ENCODE peak calls at places on chromosomes 16 and 17, in five cellular contexts. H, X, Y, D and P are unnamed samples.
A peak's percentile ranks its signal among the peaks of the same experiment; 100 is the strongest.

GRCh38 chr17:20203761-20204263 is 194.7 kb downstream of the SPECC1 start:
- DNase-seq in H (no peak), X (no peak), Y (no peak), D (no peak), P (no peak)

GRCh38 chr16:88479795-88480760 is 27.0 kb downstream of the ZFPM1 start:
- DNase-seq in H (no peak), X (no peak), Y (no peak), D (no peak), P (no peak)

GRCh38 chr17:40113961-40114272 is 7.9 kb upstream of the MSL1 start:
- DNase-seq in H (no peak), X (no peak), Y (no peak), D (no peak), P (no peak)

GRCh38 chr17:64635647-64636305 is 26.3 kb downstream of the SMURF2 start:
- DNase-seq in H (no peak), X (no peak), Y (no peak), D (no peak), P (no peak)

GRCh38 chr17:32487460-32488176 is 825 bp downstream of the CDK5R1 start:
- DNase-seq in H (no peak), X (no peak), Y (peak; percentile 53), D (no peak), P (no peak)

GRCh38 chr16:66553223-66553622 is 847 bp downstream of the CKLF start:
- DNase-seq in H (no peak), X (no peak), Y (no peak), D (no peak), P (no peak)

GRCh38 chr17:38602453-38602852 is 3.3 kb downstream of the SRCIN1 start:
- DNase-seq in H (no peak), X (no peak), Y (no peak), D (no peak), P (no peak)

GRCh38 chr16:78199325-78200022 is 100.0 kb downstream of the WWOX start:
- DNase-seq in H (no peak), X (no peak), Y (no peak), D (no peak), P (no peak)

GRCh38 chr16:23155445-23156049 is 6.3 kb upstream of the USP31 start:
- DNase-seq in H (no peak), X (no peak), Y (no peak), D (no peak), P (no peak)

GRCh38 chr16:47581114-47581513 is 120.0 kb downstream of the PHKB start:
- DNase-seq in H (no peak), X (no peak), Y (no peak), D (no peak), P (no peak)

GRCh38 chr16:84548971-84549844 is 44.7 kb upstream of the MEAK7 start:
- DNase-seq in H (no peak), X (no peak), Y (no peak), D (no peak), P (no peak)

GRCh38 chr16:68743664-68744063 is 6.6 kb downstream of the CDH1 start:
- DNase-seq in H (no peak), X (no peak), Y (no peak), D (no peak), P (no peak)

GRCh38 chr17:31269597-31269996 is 27.4 kb downstream of the OMG start:
- DNase-seq in H (peak; percentile 66), X (no peak), Y (no peak), D (no peak), P (no peak)

GRCh38 chr17:5584971-5585794 is 874 bp upstream of the NLRP1 start:
- DNase-seq in H (no peak), X (no peak), Y (no peak), D (no peak), P (peak; percentile 70)

GRCh38 chr16:14569213-14569612 is 60.8 kb downstream of the PARN start:
- DNase-seq in H (no peak), X (no peak), Y (peak; percentile 51), D (no peak), P (no peak)

GRCh38 chr16:56691885-56692284 is 9.6 kb downstream of the MT1X start:
- DNase-seq in H (no peak), X (peak; percentile 71), Y (peak; percentile 73), D (no peak), P (no peak)

GRCh38 chr17:17167356-17167755 is 38.8 kb downstream of the PLD6 start:
- DNase-seq in H (no peak), X (no peak), Y (no peak), D (no peak), P (no peak)

GRCh38 chr17:31511176-31511540 is 119.7 kb downstream of the RAB11FIP4 start:
- DNase-seq in H (no peak), X (no peak), Y (peak; percentile 76), D (no peak), P (no peak)

GRCh38 chr16:30187971-30188561 is 4.7 kb downstream of the CORO1A start:
- DNase-seq in H (no peak), X (no peak), Y (peak; percentile 48), D (no peak), P (no peak)

GRCh38 chr16:7182510-7183109 is 150.0 kb upstream of the RBFOX1 start:
- DNase-seq in H (no peak), X (no peak), Y (no peak), D (peak; percentile 37), P (no peak)

GRCh38 chr17:83199500-83200201 is 120.2 kb downstream of the METRNL start:
- DNase-seq in H (peak; percentile 80), X (peak; percentile 62), Y (no peak), D (no peak), P (peak; percentile 91)

GRCh38 chr17:75394332-75394918 is 11.1 kb downstream of the GRB2 start:
- DNase-seq in H (no peak), X (no peak), Y (no peak), D (no peak), P (no peak)

GRCh38 chr16:13264749-13265552 is 363.6 kb downstream of the SHISA9 start:
- DNase-seq in H (no peak), X (no peak), Y (no peak), D (no peak), P (no peak)

GRCh38 chr16:13270602-13271001 is 369.2 kb downstream of the SHISA9 start:
- DNase-seq in H (no peak), X (no peak), Y (no peak), D (no peak), P (no peak)

GRCh38 chr16:13269359-13269758 is 368.0 kb downstream of the SHISA9 start:
- DNase-seq in H (no peak), X (no peak), Y (no peak), D (no peak), P (no peak)

DNA sequence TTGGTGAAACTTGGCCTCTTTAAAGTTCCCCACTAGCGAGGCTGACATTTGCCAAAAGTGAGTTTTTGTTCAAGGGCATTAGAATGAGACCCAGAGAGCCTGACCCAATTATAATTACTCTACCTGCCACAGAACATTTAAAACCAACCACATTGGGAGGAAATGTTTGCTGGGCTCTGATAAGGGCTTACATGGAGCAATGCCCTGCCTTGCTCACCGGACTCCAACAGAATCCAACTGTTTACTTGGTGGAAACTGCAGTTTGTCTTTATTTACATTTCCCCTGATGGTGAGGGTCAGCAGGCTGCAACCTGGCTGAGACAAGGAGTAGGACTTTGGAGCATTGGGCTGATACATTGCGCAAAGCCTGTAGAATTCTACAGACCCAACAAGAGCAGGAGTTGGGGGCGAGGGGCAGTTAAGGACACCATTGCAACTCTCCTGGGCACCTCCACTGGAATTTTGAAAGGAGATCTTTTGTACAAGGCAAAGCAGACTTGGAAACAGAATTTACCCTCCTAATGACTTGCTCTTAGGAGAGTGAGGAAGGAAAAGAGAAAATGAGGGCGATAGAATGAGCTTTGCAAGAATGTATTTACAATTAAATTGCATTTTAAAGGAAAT is 368.6 kb downstream of the SHISA9 start:
- DNase-seq in H (no peak), X (no peak), Y (no peak), D (no peak), P (no peak)
- TF ChIP-seq CTCF in H (no peak), X (no peak), Y (no peak), D (no peak), P (no peak)

DNA sequence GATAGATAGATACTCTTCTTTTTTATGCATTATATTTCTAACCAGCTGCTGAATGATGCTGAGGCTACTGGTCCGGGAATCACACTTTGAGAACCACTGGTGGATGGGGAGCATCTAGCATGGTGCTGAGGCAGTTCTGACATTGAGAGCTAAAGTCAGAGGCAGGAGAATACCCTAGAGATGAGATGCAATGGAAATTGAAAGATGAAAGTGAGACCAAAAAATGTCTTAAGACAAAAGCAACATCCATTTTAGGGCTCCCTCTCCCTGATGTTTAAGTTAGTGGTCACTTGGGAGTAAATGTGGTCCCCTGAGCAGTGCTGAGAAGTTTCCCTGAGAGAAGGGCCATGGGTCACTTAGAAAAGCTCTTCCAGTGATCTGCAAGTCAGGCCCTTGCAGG is 6.8 kb downstream of the PCTP start:
- DNase-seq in H (no peak), X (no peak), Y (no peak), D (no peak), P (no peak)
- TF ChIP-seq CTCF in H (no peak), X (no peak), Y (no peak), D (no peak), P (no peak)

DNA sequence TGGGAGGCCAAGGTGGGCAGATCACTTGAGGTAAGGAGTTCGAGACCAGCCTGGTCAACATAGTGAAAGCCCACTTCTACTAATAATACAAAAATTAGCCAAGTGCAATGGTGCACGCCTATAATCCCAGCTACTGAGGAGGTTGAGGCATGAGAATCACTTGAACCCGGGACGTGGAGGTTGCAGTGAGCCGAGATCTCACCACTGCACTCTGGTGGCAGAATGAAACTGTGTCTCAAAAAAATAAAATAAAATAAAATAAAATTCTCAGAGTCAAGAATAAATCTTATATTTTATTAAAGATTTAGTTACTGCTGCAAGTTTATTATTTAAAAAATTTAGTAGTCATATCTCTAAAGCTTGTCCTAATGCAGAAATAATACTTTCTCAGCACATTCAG is 29.7 kb downstream of the ARL4D start:
- DNase-seq in H (no peak), X (no peak), Y (no peak), D (no peak), P (no peak)
- TF ChIP-seq CTCF in H (no peak), X (no peak), Y (no peak), D (peak; percentile 30), P (peak; percentile 23)

GRCh38 chr16:10684541-10685151 is 10.1 kb downstream of the TEKT5 start:
- DNase-seq in H (no peak), X (no peak), Y (no peak), D (no peak), P (no peak)

GRCh38 chr16:10681310-10682308 is 13.1 kb downstream of the TEKT5 start:
- DNase-seq in H (no peak), X (no peak), Y (no peak), D (no peak), P (no peak)

GRCh38 chr16:10679921-10680320 is 14.8 kb downstream of the TEKT5 start:
- DNase-seq in H (no peak), X (no peak), Y (no peak), D (no peak), P (no peak)

GRCh38 chr16:10683160-10683559 is 11.6 kb downstream of the TEKT5 start:
- DNase-seq in H (no peak), X (no peak), Y (no peak), D (no peak), P (no peak)

DNA sequence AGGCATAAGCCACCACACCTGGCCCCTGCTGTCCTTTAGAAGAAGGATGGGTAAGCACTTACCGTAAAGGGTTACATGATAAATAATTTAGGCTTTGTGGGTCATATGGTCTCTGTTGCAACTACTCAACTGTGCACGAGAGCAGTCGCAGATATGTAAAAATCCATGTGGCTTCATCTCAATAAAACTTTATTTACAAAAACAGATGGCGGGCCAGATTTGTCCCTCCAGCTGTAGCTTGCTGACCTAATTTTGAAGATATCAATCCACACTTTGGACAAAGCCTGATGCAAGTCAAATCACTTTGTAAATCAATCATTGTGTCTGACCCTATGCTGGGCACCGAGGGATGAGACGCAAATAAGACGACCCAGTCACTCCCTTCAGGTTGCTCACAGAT is 12.1 kb downstream of the TEKT5 start:
- DNase-seq in H (no peak), X (no peak), Y (no peak), D (no peak), P (no peak)
- TF ChIP-seq CTCF in H (no peak), X (no peak), Y (no peak), D (no peak), P (no peak)

GRCh38 chr16:20359997-20360396 is 7.5 kb upstream of the UMOD start:
- DNase-seq in H (no peak), X (no peak), Y (no peak), D (peak; percentile 32), P (no peak)
- TF ChIP-seq CTCF in H (no peak), X (no peak), Y (no peak), D (peak; percentile 49), P (peak; percentile 9)